ENCODE peak calls at places on chromosomes 3 and 15, in nine cellular contexts. One of them, this sample, is unnamed.

GRCh38 chr3:72152551-72153476 is 367.9 kb upstream of the PROK2 start:
- DNase-seq in GM23248: peak; percentile 85
- DNase-seq in stimulated activated CD8-positive, alpha-beta memory T cell treated with anti-CD3 and anti-CD28 coated beads, Interleukin-7, amount 100 ng/mL, for 1 hour: no peak
- DNase-seq in heart right ventricle: peak; percentile 75
- DNase-seq in astrocyte of the hippocampus: peak; percentile 92
- DNase-seq in sciatic nerve: peak; percentile 81
- DNase-seq in aorta: peak; percentile 88
- DNase-seq in left lung: peak; percentile 62
- DNase-seq in GM23338: no peak
- DNase-seq in this sample: no peak

GRCh38 chr15:52710050-52710709 is 31.0 kb upstream of the ATOSA start:
- DNase-seq in sciatic nerve: no peak
- DNase-seq in stimulated activated CD8-positive, alpha-beta memory T cell treated with anti-CD3 and anti-CD28 coated beads, Interleukin-7, amount 100 ng/mL, for 1 hour: no peak
- DNase-seq in aorta: no peak
- DNase-seq in left lung: no peak
- DNase-seq in GM23338: no peak
- DNase-seq in astrocyte of the hippocampus: no peak
- DNase-seq in heart right ventricle: no peak
- DNase-seq in GM23248: no peak
- DNase-seq in this sample: peak; percentile 47

GRCh38 chr3:118262800-118263402 is 771.7 kb downstream of the IGSF11 start:
- DNase-seq in stimulated activated CD8-positive, alpha-beta memory T cell treated with anti-CD3 and anti-CD28 coated beads, Interleukin-7, amount 100 ng/mL, for 1 hour: no peak
- DNase-seq in left lung: no peak
- DNase-seq in GM23248: no peak
- DNase-seq in astrocyte of the hippocampus: no peak
- DNase-seq in sciatic nerve: no peak
- DNase-seq in heart right ventricle: no peak
- DNase-seq in aorta: no peak
- DNase-seq in GM23338: no peak
- DNase-seq in this sample: no peak

GRCh38 chr3:72627276-72627675 is 221.0 kb downstream of the SHQ1 start:
- DNase-seq in heart right ventricle: no peak
- DNase-seq in stimulated activated CD8-positive, alpha-beta memory T cell treated with anti-CD3 and anti-CD28 coated beads, Interleukin-7, amount 100 ng/mL, for 1 hour: no peak
- DNase-seq in aorta: no peak
- DNase-seq in GM23248: no peak
- DNase-seq in astrocyte of the hippocampus: no peak
- DNase-seq in GM23338: no peak
- DNase-seq in left lung: no peak
- DNase-seq in sciatic nerve: no peak
- DNase-seq in this sample: no peak

GRCh38 chr3:12903000-12903800 is 61.8 kb upstream of the RPL32 start:
- DNase-seq in left lung: no peak
- DNase-seq in heart right ventricle: no peak
- DNase-seq in sciatic nerve: no peak
- DNase-seq in GM23248: no peak
- DNase-seq in stimulated activated CD8-positive, alpha-beta memory T cell treated with anti-CD3 and anti-CD28 coated beads, Interleukin-7, amount 100 ng/mL, for 1 hour: no peak
- DNase-seq in aorta: no peak
- DNase-seq in GM23338: no peak
- DNase-seq in astrocyte of the hippocampus: no peak
- DNase-seq in this sample: no peak

GRCh38 chr3:52339612-52340011 is 23.5 kb downstream of the DNAH1 start:
- DNase-seq in astrocyte of the hippocampus: peak; percentile 84
- DNase-seq in GM23248: peak; percentile 73
- DNase-seq in stimulated activated CD8-positive, alpha-beta memory T cell treated with anti-CD3 and anti-CD28 coated beads, Interleukin-7, amount 100 ng/mL, for 1 hour: no peak
- DNase-seq in aorta: no peak
- DNase-seq in sciatic nerve: no peak
- DNase-seq in heart right ventricle: no peak
- DNase-seq in GM23338: peak; percentile 78
- DNase-seq in left lung: no peak
- DNase-seq in this sample: peak; percentile 64

GRCh38 chr3:135170732-135171131 is 375.7 kb downstream of the EPHB1 start:
- DNase-seq in GM23338: no peak
- DNase-seq in stimulated activated CD8-positive, alpha-beta memory T cell treated with anti-CD3 and anti-CD28 coated beads, Interleukin-7, amount 100 ng/mL, for 1 hour: no peak
- DNase-seq in sciatic nerve: no peak
- DNase-seq in aorta: no peak
- DNase-seq in left lung: no peak
- DNase-seq in GM23248: no peak
- DNase-seq in astrocyte of the hippocampus: no peak
- DNase-seq in heart right ventricle: no peak
- DNase-seq in this sample: no peak

GRCh38 chr3:114498779-114499370 is 205.0 kb downstream of the TIGIT start:
- DNase-seq in sciatic nerve: no peak
- DNase-seq in stimulated activated CD8-positive, alpha-beta memory T cell treated with anti-CD3 and anti-CD28 coated beads, Interleukin-7, amount 100 ng/mL, for 1 hour: no peak
- DNase-seq in heart right ventricle: no peak
- DNase-seq in left lung: no peak
- DNase-seq in GM23338: no peak
- DNase-seq in aorta: no peak
- DNase-seq in astrocyte of the hippocampus: peak; percentile 94
- DNase-seq in GM23248: peak; percentile 87
- DNase-seq in this sample: no peak

GRCh38 chr15:80285379-80285778 is 33.4 kb upstream of the CTXND1 start:
- DNase-seq in GM23248: no peak
- DNase-seq in astrocyte of the hippocampus: no peak
- DNase-seq in stimulated activated CD8-positive, alpha-beta memory T cell treated with anti-CD3 and anti-CD28 coated beads, Interleukin-7, amount 100 ng/mL, for 1 hour: no peak
- DNase-seq in aorta: no peak
- DNase-seq in sciatic nerve: no peak
- DNase-seq in left lung: no peak
- DNase-seq in heart right ventricle: no peak
- DNase-seq in GM23338: no peak
- DNase-seq in this sample: no peak

GRCh38 chr3:171415070-171415469 is 45.1 kb downstream of the TNIK start:
- DNase-seq in astrocyte of the hippocampus: peak; percentile 43
- DNase-seq in stimulated activated CD8-positive, alpha-beta memory T cell treated with anti-CD3 and anti-CD28 coated beads, Interleukin-7, amount 100 ng/mL, for 1 hour: no peak
- DNase-seq in heart right ventricle: no peak
- DNase-seq in left lung: no peak
- DNase-seq in aorta: no peak
- DNase-seq in GM23248: peak; percentile 43
- DNase-seq in GM23338: peak; percentile 31
- DNase-seq in sciatic nerve: no peak
- DNase-seq in this sample: no peak

GRCh38 chr15:82788496-82788895 is 17.4 kb downstream of the FSD2 start:
- DNase-seq in stimulated activated CD8-positive, alpha-beta memory T cell treated with anti-CD3 and anti-CD28 coated beads, Interleukin-7, amount 100 ng/mL, for 1 hour: no peak
- DNase-seq in GM23338: no peak
- DNase-seq in GM23248: no peak
- DNase-seq in astrocyte of the hippocampus: no peak
- DNase-seq in sciatic nerve: no peak
- DNase-seq in aorta: no peak
- DNase-seq in heart right ventricle: no peak
- DNase-seq in left lung: no peak
- DNase-seq in this sample: no peak

GRCh38 chr3:65597952-65598413 is 440.7 kb downstream of the MAGI1 start:
- DNase-seq in GM23338: peak; percentile 92
- DNase-seq in astrocyte of the hippocampus: no peak
- DNase-seq in sciatic nerve: no peak
- DNase-seq in aorta: no peak
- DNase-seq in stimulated activated CD8-positive, alpha-beta memory T cell treated with anti-CD3 and anti-CD28 coated beads, Interleukin-7, amount 100 ng/mL, for 1 hour: no peak
- DNase-seq in left lung: no peak
- DNase-seq in heart right ventricle: no peak
- DNase-seq in GM23248: peak; percentile 28
- DNase-seq in this sample: no peak

GRCh38 chr3:55189359-55189801 is 261.5 kb upstream of the LRTM1 start:
- DNase-seq in aorta: no peak
- DNase-seq in heart right ventricle: peak; percentile 10
- DNase-seq in stimulated activated CD8-positive, alpha-beta memory T cell treated with anti-CD3 and anti-CD28 coated beads, Interleukin-7, amount 100 ng/mL, for 1 hour: no peak
- DNase-seq in GM23248: peak; percentile 39
- DNase-seq in sciatic nerve: no peak
- DNase-seq in left lung: no peak
- DNase-seq in astrocyte of the hippocampus: peak; percentile 83
- DNase-seq in GM23338: peak; percentile 48
- DNase-seq in this sample: peak; percentile 45

GRCh38 chr15:40925863-40926658 is 3.1 kb upstream of the DLL4 start:
- DNase-seq in stimulated activated CD8-positive, alpha-beta memory T cell treated with anti-CD3 and anti-CD28 coated beads, Interleukin-7, amount 100 ng/mL, for 1 hour: no peak
- DNase-seq in GM23338: peak; percentile 78
- DNase-seq in astrocyte of the hippocampus: peak; percentile 57
- DNase-seq in left lung: no peak
- DNase-seq in sciatic nerve: no peak
- DNase-seq in heart right ventricle: no peak
- DNase-seq in aorta: no peak
- DNase-seq in GM23248: peak; percentile 55
- DNase-seq in this sample: no peak

GRCh38 chr15:100863406-100864198 is 16.0 kb upstream of the ALDH1A3 start:
- DNase-seq in astrocyte of the hippocampus: peak; percentile 11
- DNase-seq in GM23248: peak; percentile 32
- DNase-seq in stimulated activated CD8-positive, alpha-beta memory T cell treated with anti-CD3 and anti-CD28 coated beads, Interleukin-7, amount 100 ng/mL, for 1 hour: no peak
- DNase-seq in aorta: peak; percentile 59
- DNase-seq in left lung: peak; percentile 50
- DNase-seq in heart right ventricle: peak; percentile 54
- DNase-seq in sciatic nerve: peak; percentile 77
- DNase-seq in GM23338: no peak
- DNase-seq in this sample: no peak

GRCh38 chr3:184748219-184749135 is 36.6 kb upstream of the MAGEF1 start:
- DNase-seq in aorta: peak; percentile 51
- DNase-seq in astrocyte of the hippocampus: peak; percentile 45
- DNase-seq in left lung: peak; percentile 30
- DNase-seq in heart right ventricle: no peak
- DNase-seq in GM23338: peak; percentile 81
- DNase-seq in sciatic nerve: no peak
- DNase-seq in GM23248: peak; percentile 82
- DNase-seq in stimulated activated CD8-positive, alpha-beta memory T cell treated with anti-CD3 and anti-CD28 coated beads, Interleukin-7, amount 100 ng/mL, for 1 hour: no peak
- DNase-seq in this sample: no peak

GRCh38 chr3:120726784-120727183 is 15.5 kb downstream of the RABL3 start:
- DNase-seq in GM23248: peak; percentile 40
- DNase-seq in astrocyte of the hippocampus: no peak
- DNase-seq in GM23338: no peak
- DNase-seq in heart right ventricle: no peak
- DNase-seq in aorta: no peak
- DNase-seq in left lung: no peak
- DNase-seq in stimulated activated CD8-positive, alpha-beta memory T cell treated with anti-CD3 and anti-CD28 coated beads, Interleukin-7, amount 100 ng/mL, for 1 hour: no peak
- DNase-seq in sciatic nerve: no peak
- DNase-seq in this sample: no peak

GRCh38 chr3:129412542-129413198 is 15.8 kb downstream of the EFCAB12 start:
- DNase-seq in aorta: no peak
- DNase-seq in left lung: no peak
- DNase-seq in stimulated activated CD8-positive, alpha-beta memory T cell treated with anti-CD3 and anti-CD28 coated beads, Interleukin-7, amount 100 ng/mL, for 1 hour: no peak
- DNase-seq in heart right ventricle: no peak
- DNase-seq in astrocyte of the hippocampus: no peak
- DNase-seq in GM23248: no peak
- DNase-seq in GM23338: no peak
- DNase-seq in sciatic nerve: peak; percentile 19
- DNase-seq in this sample: no peak

GRCh38 chr3:23343509-23343908 is 140.4 kb downstream of the UBE2E2 start:
- DNase-seq in sciatic nerve: no peak
- DNase-seq in heart right ventricle: no peak
- DNase-seq in GM23248: no peak
- DNase-seq in stimulated activated CD8-positive, alpha-beta memory T cell treated with anti-CD3 and anti-CD28 coated beads, Interleukin-7, amount 100 ng/mL, for 1 hour: no peak
- DNase-seq in astrocyte of the hippocampus: no peak
- DNase-seq in GM23338: no peak
- DNase-seq in left lung: no peak
- DNase-seq in aorta: no peak
- DNase-seq in this sample: no peak

GRCh38 chr3:110126065-110126464 is 788.7 kb upstream of the DPPA4 start:
- DNase-seq in left lung: peak; percentile 63
- DNase-seq in GM23248: peak; percentile 13
- DNase-seq in stimulated activated CD8-positive, alpha-beta memory T cell treated with anti-CD3 and anti-CD28 coated beads, Interleukin-7, amount 100 ng/mL, for 1 hour: no peak
- DNase-seq in GM23338: no peak
- DNase-seq in astrocyte of the hippocampus: peak; percentile 32
- DNase-seq in sciatic nerve: no peak
- DNase-seq in heart right ventricle: no peak
- DNase-seq in aorta: no peak
- DNase-seq in this sample: no peak

GRCh38 chr3:31043184-31043819 is 148.8 kb upstream of the GADL1 start:
- DNase-seq in sciatic nerve: no peak
- DNase-seq in aorta: no peak
- DNase-seq in GM23338: no peak
- DNase-seq in GM23248: peak; percentile 56
- DNase-seq in left lung: no peak
- DNase-seq in heart right ventricle: no peak
- DNase-seq in astrocyte of the hippocampus: no peak
- DNase-seq in stimulated activated CD8-positive, alpha-beta memory T cell treated with anti-CD3 and anti-CD28 coated beads, Interleukin-7, amount 100 ng/mL, for 1 hour: no peak
- DNase-seq in this sample: no peak

GRCh38 chr15:63238796-63239195 is 38.6 kb upstream of the APH1B start:
- DNase-seq in astrocyte of the hippocampus: peak; percentile 45
- DNase-seq in GM23338: no peak
- DNase-seq in left lung: no peak
- DNase-seq in aorta: no peak
- DNase-seq in heart right ventricle: no peak
- DNase-seq in GM23248: peak; percentile 83
- DNase-seq in sciatic nerve: no peak
- DNase-seq in stimulated activated CD8-positive, alpha-beta memory T cell treated with anti-CD3 and anti-CD28 coated beads, Interleukin-7, amount 100 ng/mL, for 1 hour: no peak
- DNase-seq in this sample: peak; percentile 73

GRCh38 chr3:58686847-58687246 is 20.3 kb upstream of the FAM3D start:
- DNase-seq in stimulated activated CD8-positive, alpha-beta memory T cell treated with anti-CD3 and anti-CD28 coated beads, Interleukin-7, amount 100 ng/mL, for 1 hour: no peak
- DNase-seq in GM23248: no peak
- DNase-seq in heart right ventricle: no peak
- DNase-seq in sciatic nerve: no peak
- DNase-seq in left lung: no peak
- DNase-seq in astrocyte of the hippocampus: no peak
- DNase-seq in aorta: no peak
- DNase-seq in GM23338: no peak
- DNase-seq in this sample: no peak

GRCh38 chr15:69134841-69135240 is 25.6 kb upstream of the GLCE start:
- DNase-seq in heart right ventricle: no peak
- DNase-seq in stimulated activated CD8-positive, alpha-beta memory T cell treated with anti-CD3 and anti-CD28 coated beads, Interleukin-7, amount 100 ng/mL, for 1 hour: no peak
- DNase-seq in GM23338: no peak
- DNase-seq in GM23248: no peak
- DNase-seq in aorta: no peak
- DNase-seq in left lung: no peak
- DNase-seq in sciatic nerve: no peak
- DNase-seq in astrocyte of the hippocampus: no peak
- DNase-seq in this sample: no peak

GRCh38 chr15:39472661-39473657 is 107.9 kb upstream of the THBS1 start:
- DNase-seq in stimulated activated CD8-positive, alpha-beta memory T cell treated with anti-CD3 and anti-CD28 coated beads, Interleukin-7, amount 100 ng/mL, for 1 hour: no peak
- DNase-seq in aorta: peak; percentile 93
- DNase-seq in astrocyte of the hippocampus: no peak
- DNase-seq in heart right ventricle: peak; percentile 70
- DNase-seq in GM23248: peak; percentile 97
- DNase-seq in GM23338: no peak
- DNase-seq in sciatic nerve: peak; percentile 89
- DNase-seq in left lung: peak; percentile 83
- DNase-seq in this sample: no peak

GRCh38 chr3:42709621-42710020 is 7.0 kb upstream of the HHATL start:
- DNase-seq in GM23338: no peak
- DNase-seq in left lung: peak; percentile 21
- DNase-seq in sciatic nerve: peak; percentile 25
- DNase-seq in heart right ventricle: no peak
- DNase-seq in aorta: peak; percentile 62
- DNase-seq in astrocyte of the hippocampus: no peak
- DNase-seq in stimulated activated CD8-positive, alpha-beta memory T cell treated with anti-CD3 and anti-CD28 coated beads, Interleukin-7, amount 100 ng/mL, for 1 hour: no peak
- DNase-seq in GM23248: no peak
- DNase-seq in this sample: no peak

GRCh38 chr3:184405075-184406060 is 25.5 kb downstream of the CHRD start:
- DNase-seq in GM23338: no peak
- DNase-seq in GM23248: no peak
- DNase-seq in heart right ventricle: no peak
- DNase-seq in astrocyte of the hippocampus: no peak
- DNase-seq in aorta: peak; percentile 63
- DNase-seq in stimulated activated CD8-positive, alpha-beta memory T cell treated with anti-CD3 and anti-CD28 coated beads, Interleukin-7, amount 100 ng/mL, for 1 hour: no peak
- DNase-seq in left lung: no peak
- DNase-seq in sciatic nerve: no peak
- DNase-seq in this sample: no peak

GRCh38 chr15:58490405-58491150 is 58.8 kb downstream of the LIPC start:
- DNase-seq in sciatic nerve: no peak
- DNase-seq in GM23338: no peak
- DNase-seq in GM23248: no peak
- DNase-seq in aorta: no peak
- DNase-seq in astrocyte of the hippocampus: no peak
- DNase-seq in heart right ventricle: peak; percentile 55
- DNase-seq in stimulated activated CD8-positive, alpha-beta memory T cell treated with anti-CD3 and anti-CD28 coated beads, Interleukin-7, amount 100 ng/mL, for 1 hour: no peak
- DNase-seq in left lung: no peak
- DNase-seq in this sample: no peak

GRCh38 chr15:77118787-77119410 is 48.0 kb upstream of the TSPAN3 start:
- DNase-seq in stimulated activated CD8-positive, alpha-beta memory T cell treated with anti-CD3 and anti-CD28 coated beads, Interleukin-7, amount 100 ng/mL, for 1 hour: no peak
- DNase-seq in heart right ventricle: no peak
- DNase-seq in aorta: no peak
- DNase-seq in astrocyte of the hippocampus: peak; percentile 82
- DNase-seq in sciatic nerve: no peak
- DNase-seq in left lung: no peak
- DNase-seq in GM23248: peak; percentile 82
- DNase-seq in GM23338: peak; percentile 69
- DNase-seq in this sample: peak; percentile 66

GRCh38 chr3:57646723-57647122 is 46.2 kb downstream of the DENND6A start:
- DNase-seq in stimulated activated CD8-positive, alpha-beta memory T cell treated with anti-CD3 and anti-CD28 coated beads, Interleukin-7, amount 100 ng/mL, for 1 hour: no peak
- DNase-seq in heart right ventricle: no peak
- DNase-seq in aorta: no peak
- DNase-seq in astrocyte of the hippocampus: peak; percentile 47
- DNase-seq in GM23338: no peak
- DNase-seq in left lung: no peak
- DNase-seq in sciatic nerve: no peak
- DNase-seq in GM23248: peak; percentile 74
- DNase-seq in this sample: no peak

GRCh38 chr3:67481126-67481525 is 173.3 kb downstream of the SUCLG2 start:
- DNase-seq in GM23338: no peak
- DNase-seq in left lung: no peak
- DNase-seq in astrocyte of the hippocampus: no peak
- DNase-seq in aorta: no peak
- DNase-seq in stimulated activated CD8-positive, alpha-beta memory T cell treated with anti-CD3 and anti-CD28 coated beads, Interleukin-7, amount 100 ng/mL, for 1 hour: no peak
- DNase-seq in heart right ventricle: no peak
- DNase-seq in GM23248: no peak
- DNase-seq in sciatic nerve: no peak
- DNase-seq in this sample: no peak